ENCODE peak calls at places on chromosomes 1 and 21, in four cellular contexts. H, P, J and A are unnamed samples.

GRCh38 chr1:28449904-28450303 is 55.9 kb upstream of the RCC1 start:
- DNase-seq in P (no peak), H (no peak), J (no peak), A (no peak)

GRCh38 chr1:85102479-85102878 is 54.2 kb upstream of the MCOLN3 start:
- DNase-seq in P (no peak), H (no peak), J (no peak), A (no peak)

GRCh38 chr1:32622806-32623694 is 27.3 kb downstream of the ZBTB8OS start:
- DNase-seq in H (no peak), P (no peak), J (no peak), A (no peak)

GRCh38 chr1:67372136-67372535 is 58.1 kb downstream of the SERBP1 start:
- DNase-seq in P (no peak), H (no peak), J (no peak), A (no peak)

GRCh38 chr1:2479186-2479585 is 3.1 kb downstream of the PLCH2 start:
- DNase-seq in P (no peak), J (no peak), H (no peak), A (no peak)

GRCh38 chr21:40466893-40467483 is 380.0 kb downstream of the DSCAM start:
- DNase-seq in P (no peak), H (no peak), J (no peak), A (no peak)

GRCh38 chr1:175373786-175374623 is 181.4 kb upstream of the KIAA0040 start:
- DNase-seq in P (no peak), H (no peak), J (peak), A (peak)

GRCh38 chr1:14543191-14543849 is 55.2 kb upstream of the KAZN start:
- DNase-seq in H (no peak), J (no peak), P (no peak), A (no peak)

GRCh38 chr1:93253471-93253870 is 72.9 kb downstream of the CCDC18 start:
- DNase-seq in P (no peak), H (no peak), J (no peak), A (no peak)

GRCh38 chr1:24048205-24048869 is 63.6 kb downstream of the MYOM3 start:
- DNase-seq in H (no peak), J (no peak), P (no peak), A (no peak)

GRCh38 chr1:110674337-110675059 is at the start of gene KCNA3:
- DNase-seq in J (peak), H (peak), P (no peak), A (peak)

GRCh38 chr1:19209439-19209989 is 552 bp downstream of the UBR4 start:
- DNase-seq in P (no peak), H (peak), J (peak), A (no peak)

GRCh38 chr1:56576880-56577858 is 2.2 kb downstream of the PLPP3 start:
- DNase-seq in J (peak), P (no peak), H (peak), A (no peak)

GRCh38 chr21:17529648-17530047 is 16.8 kb downstream of the CXADR start:
- DNase-seq in H (no peak), P (no peak), J (no peak), A (no peak)

GRCh38 chr1:19354531-19354981 is 42.4 kb downstream of the SLC66A1 start:
- DNase-seq in P (no peak), J (no peak), H (no peak), A (no peak)

GRCh38 chr1:193905288-193906085 is 719.1 kb upstream of the B3GALT2 start:
- DNase-seq in J (no peak), P (no peak), H (no peak), A (no peak)

DNA sequence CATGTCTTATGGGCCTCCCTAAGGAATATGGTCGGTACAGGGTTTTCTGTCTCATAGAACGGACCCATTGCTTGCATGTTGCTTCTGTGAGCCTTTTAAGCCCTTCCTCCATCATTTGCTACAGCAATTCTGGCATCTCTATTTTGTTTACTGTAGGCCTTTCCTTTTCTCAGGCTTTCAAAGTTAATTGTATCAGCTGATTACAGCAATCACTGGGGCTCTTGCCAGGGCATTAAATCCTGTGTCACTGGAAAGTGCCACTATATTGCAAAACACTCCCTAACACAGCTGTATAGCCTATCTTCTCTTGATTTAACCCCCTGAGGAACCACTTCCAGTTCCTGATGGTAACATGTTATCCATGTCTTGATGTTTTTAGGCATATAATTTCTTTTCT is 156.5 kb downstream of the PDE4B start:
- DNase-seq in J (no peak), H (no peak), P (no peak), A (no peak)
- TF ChIP-seq CTCF in J (no peak), H (no peak), P (no peak), A (no peak)

GRCh38 chr1:27372022-27372807 is 2.4 kb downstream of the FCN3 start:
- DNase-seq in P (no peak), J (no peak), H (no peak), A (no peak)
- TF ChIP-seq CTCF in P (no peak), J (no peak), H (no peak), A (no peak)

GRCh38 chr1:26279598-26280332 is at the start of gene SH3BGRL3:
- DNase-seq in P (peak), J (peak), H (peak), A (peak)
- TF ChIP-seq CTCF in P (peak), J (no peak), H (no peak), A (no peak)

DNA sequence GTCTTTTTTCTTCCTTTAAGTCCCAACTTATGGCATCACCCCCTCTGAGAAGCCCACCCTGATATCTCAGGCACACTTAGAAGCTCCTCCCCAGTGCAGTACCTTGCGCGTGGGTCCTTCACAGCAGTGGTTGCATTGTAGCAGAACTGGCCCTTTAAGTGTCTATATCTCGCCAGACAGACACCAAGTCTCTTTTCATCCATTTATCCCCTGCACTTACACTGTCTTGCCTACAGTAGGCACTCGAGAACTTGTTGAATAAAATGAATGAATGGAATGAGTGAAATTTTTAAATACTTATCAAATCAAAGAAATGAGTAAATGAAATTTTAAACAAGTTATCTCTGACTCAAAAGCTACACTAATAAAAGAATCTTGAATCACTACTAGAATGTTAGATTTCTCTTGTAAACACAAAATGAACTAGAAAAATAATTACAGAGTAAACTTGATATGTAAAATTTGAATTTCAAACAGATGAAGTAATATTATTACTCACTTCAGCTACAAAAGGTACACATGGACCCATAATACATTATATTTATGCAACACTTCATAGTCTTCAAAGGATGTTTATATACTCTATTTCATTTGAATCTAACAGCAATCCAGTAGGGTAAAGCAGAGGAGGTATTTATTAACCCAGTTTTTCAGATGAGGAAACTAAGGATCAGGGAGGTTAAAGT is 54.7 kb upstream of the MAN1A2 start:
- DNase-seq in P (no peak), H (no peak), J (no peak), A (no peak)
- TF ChIP-seq CTCF in P (peak), H (peak), J (peak), A (no peak)

GRCh38 chr1:229403573-229403972 is 30.3 kb downstream of the ACTA1 start:
- DNase-seq in J (no peak), H (no peak), P (no peak), A (no peak)
- TF ChIP-seq CTCF in J (no peak), H (no peak), P (no peak), A (no peak)

GRCh38 chr1:26752519-26752918 is 35.2 kb upstream of the PIGV start:
- DNase-seq in P (no peak), H (no peak), J (no peak), A (no peak)

GRCh38 chr1:26758358-26758757 is 29.4 kb upstream of the PIGV start:
- DNase-seq in P (no peak), J (no peak), H (peak), A (no peak)

GRCh38 chr1:26759531-26759930 is 28.2 kb upstream of the PIGV start:
- DNase-seq in J (no peak), H (no peak), P (no peak), A (no peak)

GRCh38 chr1:26749458-26749857 is 38.3 kb upstream of the PIGV start:
- DNase-seq in J (no peak), P (no peak), H (no peak), A (no peak)

GRCh38 chr1:26754086-26754874 is 33.5 kb upstream of the PIGV start:
- DNase-seq in H (no peak), P (no peak), J (no peak), A (no peak)
- TF ChIP-seq CTCF in H (no peak), P (no peak), J (no peak), A (no peak)

GRCh38 chr1:155485945-155486344 is 76.7 kb downstream of the ASH1L start:
- DNase-seq in P (no peak), H (no peak), J (no peak), A (no peak)
- TF ChIP-seq CTCF in P (no peak), H (no peak), J (no peak), A (no peak)

DNA sequence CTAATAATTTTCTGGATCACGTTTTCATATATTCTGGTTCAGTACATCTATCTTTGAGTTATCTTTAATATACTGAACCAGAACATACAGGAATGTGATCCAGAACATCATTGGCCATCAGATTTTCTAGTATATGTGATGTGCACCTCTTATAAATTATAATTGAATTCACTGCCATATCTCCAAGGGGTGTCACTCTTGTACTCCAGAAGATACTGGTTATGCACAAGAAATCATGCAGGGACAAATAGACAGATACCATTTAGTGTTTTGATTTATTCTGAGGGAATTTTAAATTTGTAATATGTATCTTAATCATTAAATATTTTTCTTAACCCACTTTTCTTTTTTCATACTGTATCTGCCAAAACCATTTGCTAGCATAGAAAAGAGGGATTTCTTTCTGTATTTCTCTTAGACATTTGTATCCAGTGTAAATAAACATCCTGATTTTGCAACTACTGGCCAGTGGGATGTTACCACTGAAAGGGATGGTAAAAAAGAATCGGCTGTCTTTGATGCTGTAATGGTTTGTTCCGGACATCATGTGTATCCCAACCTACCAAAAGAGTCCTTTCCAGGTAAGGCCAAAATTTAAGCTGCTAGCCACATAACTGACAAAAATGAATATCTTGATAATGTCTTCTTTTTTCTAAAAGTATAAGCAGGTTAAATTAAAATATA is 16.7 kb downstream of the FMO3 start:
- DNase-seq in J (no peak), P (no peak), H (no peak), A (no peak)
- TF ChIP-seq CTCF in J (no peak), P (peak), H (no peak), A (no peak)